ENCODE peak calls at places on chromosomes 1 and 21, in ten cellular contexts. Q is stomach; I is fibroblast of the aortic adventitia; V is cardiac fibroblast; L is IMR-90; P is CD8-positive, alpha-beta T cell; O is prostate gland; G is H1; A is OCI-LY7; S is brain microvascular endothelial cell. R is an unnamed sample.

GRCh38 chr1:209594440-209594839 is 10.9 kb downstream of the CAMK1G start:
- DNase-seq in Q (no peak), I (no peak), V (no peak), L (no peak), P (no peak), O (no peak), G (no peak), A (no peak), S (no peak), R (no peak)

GRCh38 chr1:208235983-208236761 is 8.0 kb downstream of the PLXNA2 start:
- DNase-seq in Q (peak), I (peak), V (peak), L (peak), P (no peak), O (no peak), G (no peak), A (no peak), S (peak), R (peak)

GRCh38 chr1:67484492-67484891 is 54.3 kb upstream of the SERBP1 start:
- DNase-seq in Q (no peak), I (no peak), V (no peak), L (no peak), P (no peak), O (no peak), G (no peak), A (no peak), S (no peak), R (peak)

GRCh38 chr1:187928288-187928687 is 1099.5 kb downstream of the PLA2G4A start:
- DNase-seq in Q (no peak), I (peak), V (peak), L (peak), P (no peak), O (no peak), G (peak), A (no peak), S (peak), R (peak)

GRCh38 chr21:44593598-44594405 is 1.5 kb upstream of the KRTAP10-6 start:
- DNase-seq in Q (no peak), I (peak), V (no peak), L (peak), P (no peak), O (no peak), G (no peak), A (no peak), S (no peak), R (no peak)

GRCh38 chr21:42352433-42353095 is 1.8 kb upstream of the TFF2 start:
- DNase-seq in Q (peak), I (no peak), V (no peak), L (no peak), P (no peak), O (no peak), G (no peak), A (no peak), S (no peak), R (no peak)

GRCh38 chr1:94398356-94398755 is 19.8 kb upstream of the ABCD3 start:
- DNase-seq in Q (no peak), I (no peak), V (no peak), L (peak), P (no peak), O (no peak), G (no peak), A (no peak), S (peak), R (peak)

GRCh38 chr1:196115641-196116040 is 492.6 kb downstream of the KCNT2 start:
- DNase-seq in Q (no peak), I (peak), V (peak), L (peak), P (no peak), O (no peak), G (no peak), A (no peak), S (peak), R (peak)

GRCh38 chr1:53524428-53525400 is 65.5 kb downstream of the DMRTB1 start:
- DNase-seq in Q (peak), I (no peak), V (no peak), L (no peak), P (peak), O (no peak), G (no peak), A (no peak), S (no peak), R (peak)

GRCh38 chr1:3481836-3482589 is 27.5 kb downstream of the ARHGEF16 start:
- DNase-seq in Q (peak), I (peak), V (no peak), L (no peak), P (no peak), O (no peak), G (no peak), A (no peak), S (peak), R (peak)

GRCh38 chr21:31164713-31165694 is 126.7 kb upstream of the KRTAP19-8 start:
- DNase-seq in Q (no peak), I (no peak), V (no peak), L (no peak), P (no peak), O (no peak), G (no peak), A (no peak), S (no peak), R (no peak)

GRCh38 chr1:156508205-156508954 is 7.8 kb upstream of the MEF2D start:
- DNase-seq in Q (peak), I (peak), V (peak), L (peak), P (no peak), O (no peak), G (no peak), A (no peak), S (no peak), R (peak)

DNA sequence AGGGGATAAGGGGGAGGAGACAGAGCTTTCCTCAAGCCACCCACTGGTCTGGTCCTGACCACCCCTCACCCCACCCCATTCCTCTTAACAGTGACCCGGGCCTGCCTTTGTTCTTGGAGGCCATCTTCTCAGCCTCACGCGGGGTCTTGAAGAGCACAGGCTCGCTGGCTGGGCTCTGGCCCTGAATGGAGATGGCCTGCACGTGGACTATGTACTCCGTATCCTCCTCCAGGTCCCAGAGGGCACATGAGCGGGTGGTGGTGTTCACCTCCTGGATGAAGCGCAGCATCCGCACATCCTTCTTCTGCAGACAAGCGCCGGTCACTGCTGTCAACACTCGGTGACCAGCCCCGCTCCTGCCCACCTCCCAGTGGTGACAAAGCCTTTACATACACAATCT is 2.6 kb downstream of the FNDC5 start:
- DNase-seq in Q (no peak), I (no peak), V (no peak), L (no peak), P (no peak), O (no peak), G (no peak), A (no peak), S (no peak), R (no peak)
- TF ChIP-seq CTCF in Q (no peak), I (no peak), V (no peak), L (no peak), P (no peak), O (no peak), G (no peak), A (no peak), S (no peak), R (no peak)

GRCh38 chr1:234970371-234970730 is 158.3 kb downstream of the TOMM20 start:
- DNase-seq in Q (no peak), I (peak), V (peak), L (peak), P (no peak), O (no peak), G (no peak), A (no peak), S (peak), R (peak)
- H3K4me3 ChIP-seq in Q (peak), I (no peak), V (no peak), L (peak), P (no peak), O (no peak), G (no peak), A (no peak), S (peak), R (no peak)

DNA sequence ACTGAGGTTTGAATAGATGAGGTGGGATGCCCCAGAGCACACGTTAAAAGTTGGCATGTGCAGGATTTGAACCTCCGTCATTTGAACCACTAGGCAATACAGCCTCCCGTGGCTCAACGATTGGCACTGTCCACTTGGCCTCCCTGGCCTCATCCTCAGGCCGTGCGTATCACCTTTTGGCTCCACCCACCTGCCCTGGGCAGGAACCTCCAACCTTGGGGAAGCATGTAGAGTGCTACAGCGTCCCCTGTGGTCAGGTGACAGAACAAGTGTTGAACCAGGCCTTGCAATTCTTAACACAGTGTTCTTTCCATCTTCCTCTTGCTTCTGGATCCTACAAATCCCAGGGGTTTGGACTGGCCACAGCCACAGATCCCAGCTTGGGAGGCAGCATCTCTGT is 112.6 kb downstream of the PAX7 start:
- DNase-seq in Q (no peak), I (no peak), V (no peak), L (no peak), P (no peak), O (no peak), G (no peak), A (no peak), S (no peak), R (no peak)
- TF ChIP-seq CTCF in Q (no peak), I (no peak), V (no peak), L (no peak), P (no peak), O (no peak), G (peak), A (no peak), S (no peak), R (no peak)

GRCh38 chr1:154404511-154404931 is 622 bp upstream of the IL6R start:
- DNase-seq in Q (no peak), I (no peak), V (no peak), L (no peak), P (no peak), O (no peak), G (no peak), A (no peak), S (no peak), R (no peak)
- H3K4me3 ChIP-seq in Q (peak), I (peak), V (peak), L (no peak), P (peak), O (peak), G (peak), A (no peak), S (peak), R (no peak)

GRCh38 chr1:4653328-4653660 is 1.1 kb upstream of the AJAP1 start:
- DNase-seq in Q (no peak), I (no peak), V (no peak), L (no peak), P (no peak), O (no peak), G (no peak), A (no peak), S (no peak), R (no peak)
- TF ChIP-seq CTCF in Q (no peak), I (no peak), V (no peak), L (no peak), P (no peak), O (no peak), G (no peak), A (no peak), S (no peak), R (no peak)

GRCh38 chr1:1235016-1235744 is 3.1 kb downstream of the B3GALT6 start:
- DNase-seq in Q (no peak), I (no peak), V (no peak), L (no peak), P (no peak), O (no peak), G (no peak), A (no peak), S (no peak), R (no peak)

GRCh38 chr1:1232224-1232800 is at the start of gene B3GALT6:
- DNase-seq in Q (no peak), I (peak), V (no peak), L (peak), P (no peak), O (no peak), G (no peak), A (no peak), S (no peak), R (no peak)

GRCh38 chr1:1234180-1234808 is 2.3 kb downstream of the B3GALT6 start:
- DNase-seq in Q (no peak), I (no peak), V (no peak), L (no peak), P (no peak), O (no peak), G (no peak), A (no peak), S (no peak), R (no peak)

GRCh38 chr1:1232801-1233566 is 947 bp downstream of the B3GALT6 start:
- DNase-seq in Q (no peak), I (no peak), V (no peak), L (no peak), P (no peak), O (no peak), G (no peak), A (no peak), S (no peak), R (no peak)

GRCh38 chr1:1233567-1233892 is 1.5 kb downstream of the B3GALT6 start:
- DNase-seq in Q (no peak), I (no peak), V (no peak), L (no peak), P (no peak), O (no peak), G (no peak), A (no peak), S (no peak), R (no peak)
- H3K4me3 ChIP-seq in Q (peak), I (no peak), V (no peak), L (no peak), P (no peak), O (no peak), G (no peak), A (peak), S (no peak), R (no peak)

DNA sequence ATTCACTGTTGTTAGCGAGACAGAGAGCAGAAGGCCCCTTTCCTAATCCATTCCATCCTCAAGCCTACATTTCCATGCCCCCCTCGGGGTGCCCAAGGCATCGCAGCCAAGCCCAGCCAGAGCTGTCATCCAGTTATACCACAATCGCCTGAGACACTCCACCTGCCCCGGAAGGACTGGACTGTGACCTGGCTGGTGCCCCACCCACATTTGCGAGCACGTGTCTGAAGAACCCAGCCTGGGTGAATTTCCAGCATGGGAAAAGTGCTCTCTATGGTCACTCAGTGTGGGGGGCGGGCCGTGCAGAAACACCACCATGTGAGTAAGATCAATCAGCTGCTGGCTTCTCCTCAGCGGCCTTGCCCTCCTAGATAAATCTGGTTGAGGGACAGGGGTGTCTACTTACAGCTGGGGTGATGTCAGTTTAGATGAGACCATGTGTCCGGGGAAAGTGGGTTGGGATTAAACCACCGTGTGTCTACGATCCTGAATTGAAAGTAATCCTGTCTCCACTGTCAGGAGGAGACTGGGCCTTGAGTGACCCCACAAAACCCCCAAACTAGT is 44.8 kb downstream of the URB1 start:
- DNase-seq in Q (no peak), I (no peak), V (no peak), L (no peak), P (no peak), O (no peak), G (no peak), A (no peak), S (no peak), R (no peak)
- TF ChIP-seq CTCF in Q (no peak), I (no peak), V (no peak), L (no peak), P (no peak), O (no peak), G (no peak), A (no peak), S (no peak), R (no peak)

GRCh38 chr1:111695801-111696200 is 43.4 kb downstream of the INKA2 start:
- DNase-seq in Q (no peak), I (no peak), V (no peak), L (no peak), P (no peak), O (no peak), G (no peak), A (no peak), S (no peak), R (no peak)
- H3K4me3 ChIP-seq in Q (no peak), I (no peak), V (no peak), L (no peak), P (no peak), O (no peak), G (no peak), A (no peak), S (no peak), R (no peak)